ENCODE peak calls at places on chromosomes 1 and 21, in four cellular contexts. One of them, this sample, is unnamed.

GRCh38 chr1:224651188-224651587 is 35.1 kb downstream of the CNIH3 start:
- DNase-seq in NB4: no peak
- DNase-seq in activated CD4-positive, alpha-beta T cell treated with anti-CD3 and anti-CD28 coated beads for 48 hours: no peak
- DNase-seq in nephron progenitor cell: no peak
- DNase-seq in this sample: no peak

GRCh38 chr1:31669786-31670582 is 25.3 kb upstream of the PEF1 start:
- DNase-seq in nephron progenitor cell: no peak
- DNase-seq in activated CD4-positive, alpha-beta T cell treated with anti-CD3 and anti-CD28 coated beads for 48 hours: peak; percentile 29
- DNase-seq in NB4: peak; percentile 34
- DNase-seq in this sample: peak; percentile 29

GRCh38 chr1:20343937-20344302 is 53.2 kb downstream of the VWA5B1 start:
- DNase-seq in NB4: no peak
- DNase-seq in activated CD4-positive, alpha-beta T cell treated with anti-CD3 and anti-CD28 coated beads for 48 hours: no peak
- DNase-seq in nephron progenitor cell: no peak
- DNase-seq in this sample: no peak

GRCh38 chr1:203769505-203770343 is 4.7 kb downstream of the LAX1 start:
- DNase-seq in nephron progenitor cell: peak; percentile 7
- DNase-seq in NB4: peak; percentile 95
- DNase-seq in activated CD4-positive, alpha-beta T cell treated with anti-CD3 and anti-CD28 coated beads for 48 hours: no peak
- DNase-seq in this sample: peak; percentile 67

GRCh38 chr1:218496561-218496960 is 151.4 kb downstream of the TGFB2 start:
- DNase-seq in nephron progenitor cell: no peak
- DNase-seq in activated CD4-positive, alpha-beta T cell treated with anti-CD3 and anti-CD28 coated beads for 48 hours: no peak
- DNase-seq in NB4: no peak
- DNase-seq in this sample: no peak

GRCh38 chr1:154760469-154760933 is 109.6 kb downstream of the KCNN3 start:
- DNase-seq in nephron progenitor cell: peak; percentile 91
- DNase-seq in activated CD4-positive, alpha-beta T cell treated with anti-CD3 and anti-CD28 coated beads for 48 hours: peak; percentile 87
- DNase-seq in NB4: peak; percentile 25
- DNase-seq in this sample: no peak

GRCh38 chr21:27035791-27036190 is 68.9 kb upstream of the ADAMTS5 start:
- DNase-seq in NB4: no peak
- DNase-seq in nephron progenitor cell: no peak
- DNase-seq in activated CD4-positive, alpha-beta T cell treated with anti-CD3 and anti-CD28 coated beads for 48 hours: no peak
- DNase-seq in this sample: no peak

GRCh38 chr1:215636258-215636965 is 69.3 kb downstream of the KCTD3 start:
- DNase-seq in NB4: no peak
- DNase-seq in activated CD4-positive, alpha-beta T cell treated with anti-CD3 and anti-CD28 coated beads for 48 hours: no peak
- DNase-seq in nephron progenitor cell: no peak
- DNase-seq in this sample: no peak

GRCh38 chr1:153355445-153356071 is 2.1 kb upstream of the S100A9 start:
- DNase-seq in activated CD4-positive, alpha-beta T cell treated with anti-CD3 and anti-CD28 coated beads for 48 hours: peak; percentile 64
- DNase-seq in NB4: peak; percentile 88
- DNase-seq in nephron progenitor cell: peak; percentile 39
- DNase-seq in this sample: peak; percentile 88

GRCh38 chr1:229171934-229172333 is 99.0 kb upstream of the RAB4A start:
- DNase-seq in NB4: no peak
- DNase-seq in activated CD4-positive, alpha-beta T cell treated with anti-CD3 and anti-CD28 coated beads for 48 hours: no peak
- DNase-seq in nephron progenitor cell: no peak
- DNase-seq in this sample: no peak

GRCh38 chr1:101484896-101485412 is 248.1 kb downstream of the S1PR1 start:
- DNase-seq in nephron progenitor cell: no peak
- DNase-seq in NB4: no peak
- DNase-seq in activated CD4-positive, alpha-beta T cell treated with anti-CD3 and anti-CD28 coated beads for 48 hours: no peak
- DNase-seq in this sample: no peak

GRCh38 chr21:33041981-33042380 is 16.2 kb downstream of the OLIG2 start:
- DNase-seq in activated CD4-positive, alpha-beta T cell treated with anti-CD3 and anti-CD28 coated beads for 48 hours: no peak
- DNase-seq in NB4: no peak
- DNase-seq in nephron progenitor cell: no peak
- DNase-seq in this sample: no peak

GRCh38 chr1:116948642-116949041 is 38.9 kb downstream of the PTGFRN start:
- DNase-seq in NB4: no peak
- DNase-seq in nephron progenitor cell: no peak
- DNase-seq in activated CD4-positive, alpha-beta T cell treated with anti-CD3 and anti-CD28 coated beads for 48 hours: no peak
- DNase-seq in this sample: no peak

GRCh38 chr1:228287541-228288425 is 79.9 kb downstream of the OBSCN start:
- DNase-seq in nephron progenitor cell: no peak
- DNase-seq in NB4: no peak
- DNase-seq in activated CD4-positive, alpha-beta T cell treated with anti-CD3 and anti-CD28 coated beads for 48 hours: no peak
- DNase-seq in this sample: no peak

GRCh38 chr1:109786531-109787021 is 22.9 kb upstream of the EPS8L3 start:
- DNase-seq in nephron progenitor cell: no peak
- DNase-seq in activated CD4-positive, alpha-beta T cell treated with anti-CD3 and anti-CD28 coated beads for 48 hours: no peak
- DNase-seq in NB4: no peak
- DNase-seq in this sample: no peak

GRCh38 chr1:105492941-105493340 is 1563.5 kb upstream of the PRMT6 start:
- DNase-seq in NB4: no peak
- DNase-seq in activated CD4-positive, alpha-beta T cell treated with anti-CD3 and anti-CD28 coated beads for 48 hours: no peak
- DNase-seq in nephron progenitor cell: no peak
- DNase-seq in this sample: no peak

GRCh38 chr21:39218082-39218409 is 34.8 kb upstream of the PSMG1 start:
- DNase-seq in nephron progenitor cell: no peak
- DNase-seq in NB4: no peak
- DNase-seq in activated CD4-positive, alpha-beta T cell treated with anti-CD3 and anti-CD28 coated beads for 48 hours: no peak
- DNase-seq in this sample: no peak

GRCh38 chr1:65791860-65792670 is 630 bp upstream of the PDE4B start:
- DNase-seq in nephron progenitor cell: peak; percentile 45
- DNase-seq in NB4: no peak
- DNase-seq in activated CD4-positive, alpha-beta T cell treated with anti-CD3 and anti-CD28 coated beads for 48 hours: no peak
- DNase-seq in this sample: no peak

GRCh38 chr21:34946385-34947121 is 102.5 kb downstream of the RUNX1 start:
- DNase-seq in NB4: peak; percentile 53
- DNase-seq in activated CD4-positive, alpha-beta T cell treated with anti-CD3 and anti-CD28 coated beads for 48 hours: peak; percentile 48
- DNase-seq in nephron progenitor cell: no peak
- DNase-seq in this sample: peak; percentile 52

GRCh38 chr1:195462646-195463045 is 1145.6 kb downstream of the KCNT2 start:
- DNase-seq in nephron progenitor cell: no peak
- DNase-seq in activated CD4-positive, alpha-beta T cell treated with anti-CD3 and anti-CD28 coated beads for 48 hours: no peak
- DNase-seq in NB4: no peak
- DNase-seq in this sample: no peak

GRCh38 chr1:59128784-59129227 is 168.1 kb upstream of the FGGY start:
- DNase-seq in NB4: no peak
- DNase-seq in activated CD4-positive, alpha-beta T cell treated with anti-CD3 and anti-CD28 coated beads for 48 hours: no peak
- DNase-seq in nephron progenitor cell: no peak
- DNase-seq in this sample: no peak

GRCh38 chr1:183443025-183443424 is 24.8 kb upstream of the NMNAT2 start:
- DNase-seq in activated CD4-positive, alpha-beta T cell treated with anti-CD3 and anti-CD28 coated beads for 48 hours: no peak
- DNase-seq in NB4: no peak
- DNase-seq in nephron progenitor cell: no peak
- DNase-seq in this sample: no peak

GRCh38 chr1:55309786-55310516 is 94.8 kb upstream of the USP24 start:
- DNase-seq in NB4: no peak
- DNase-seq in activated CD4-positive, alpha-beta T cell treated with anti-CD3 and anti-CD28 coated beads for 48 hours: no peak
- DNase-seq in nephron progenitor cell: no peak
- DNase-seq in this sample: no peak

GRCh38 chr21:41712201-41712600 is 54.7 kb downstream of the RIPK4 start:
- DNase-seq in activated CD4-positive, alpha-beta T cell treated with anti-CD3 and anti-CD28 coated beads for 48 hours: no peak
- DNase-seq in nephron progenitor cell: peak; percentile 34
- DNase-seq in NB4: no peak
- DNase-seq in this sample: no peak

GRCh38 chr1:207970329-207971038 is 59.6 kb upstream of the CD34 start:
- DNase-seq in NB4: no peak
- DNase-seq in nephron progenitor cell: no peak
- DNase-seq in activated CD4-positive, alpha-beta T cell treated with anti-CD3 and anti-CD28 coated beads for 48 hours: no peak
- DNase-seq in this sample: no peak

GRCh38 chr1:143497374-143497747 is 474.4 kb downstream of the FAM72C start:
- DNase-seq in nephron progenitor cell: no peak
- DNase-seq in NB4: peak; percentile 16
- DNase-seq in activated CD4-positive, alpha-beta T cell treated with anti-CD3 and anti-CD28 coated beads for 48 hours: peak; percentile 2
- DNase-seq in this sample: no peak

GRCh38 chr1:182611787-182612186 is 7.6 kb upstream of the RGS16 start:
- DNase-seq in NB4: no peak
- DNase-seq in nephron progenitor cell: no peak
- DNase-seq in activated CD4-positive, alpha-beta T cell treated with anti-CD3 and anti-CD28 coated beads for 48 hours: no peak
- DNase-seq in this sample: no peak

GRCh38 chr1:229717774-229718173 is 91.7 kb downstream of the URB2 start:
- DNase-seq in nephron progenitor cell: no peak
- DNase-seq in NB4: no peak
- DNase-seq in activated CD4-positive, alpha-beta T cell treated with anti-CD3 and anti-CD28 coated beads for 48 hours: no peak
- DNase-seq in this sample: peak; percentile 69

GRCh38 chr1:231161711-231162299 is at the start of gene TRIM67:
- DNase-seq in nephron progenitor cell: no peak
- DNase-seq in NB4: no peak
- DNase-seq in activated CD4-positive, alpha-beta T cell treated with anti-CD3 and anti-CD28 coated beads for 48 hours: peak; percentile 16
- DNase-seq in this sample: peak; percentile 43

GRCh38 chr1:230160957-230161771 is 94.1 kb downstream of the GALNT2 start:
- DNase-seq in nephron progenitor cell: no peak
- DNase-seq in activated CD4-positive, alpha-beta T cell treated with anti-CD3 and anti-CD28 coated beads for 48 hours: no peak
- DNase-seq in NB4: no peak
- DNase-seq in this sample: peak; percentile 90

GRCh38 chr1:1439550-1440261 is 4.2 kb downstream of the VWA1 start:
- DNase-seq in NB4: no peak
- DNase-seq in activated CD4-positive, alpha-beta T cell treated with anti-CD3 and anti-CD28 coated beads for 48 hours: no peak
- DNase-seq in nephron progenitor cell: no peak
- DNase-seq in this sample: no peak

GRCh38 chr1:27789511-27790154 is 16.6 kb downstream of the STX12 start:
- DNase-seq in NB4: peak; percentile 51
- DNase-seq in activated CD4-positive, alpha-beta T cell treated with anti-CD3 and anti-CD28 coated beads for 48 hours: no peak
- DNase-seq in nephron progenitor cell: no peak
- DNase-seq in this sample: peak; percentile 91

GRCh38 chr1:99661780-99662179 is 15.9 kb downstream of the PALMD start:
- DNase-seq in nephron progenitor cell: no peak
- DNase-seq in NB4: peak; percentile 14
- DNase-seq in activated CD4-positive, alpha-beta T cell treated with anti-CD3 and anti-CD28 coated beads for 48 hours: no peak
- DNase-seq in this sample: no peak

GRCh38 chr1:50852889-50853288 is 107.2 kb downstream of the FAF1 start:
- DNase-seq in NB4: no peak
- DNase-seq in activated CD4-positive, alpha-beta T cell treated with anti-CD3 and anti-CD28 coated beads for 48 hours: no peak
- DNase-seq in nephron progenitor cell: no peak
- DNase-seq in this sample: no peak